ENCODE peak calls at places on chromosome 20, in seven cellular contexts. P is activated CD4-positive, CD25-positive, alpha-beta regulatory T cell; W is EL; H is stimulated activated CD4-positive, alpha-beta T cell treated with anti-CD3 and anti-CD28 coated beads, Interleukin-1b, Interleukin-23, amount 100 ng/mL, for 4 hours; G is MG63; M is ovary; I is naive B cell. F is an unnamed sample.
A peak's percentile ranks its signal among the peaks of the same experiment; 100 is the strongest.

GRCh38 chr20:46544576-46544975 is 5.9 kb downstream of the OCSTAMP start:
- DNase-seq in P (no peak), W (no peak), H (no peak), G (no peak), M (no peak), I (no peak), F (no peak)

GRCh38 chr20:31712112-31712553 is 10.5 kb downstream of the BCL2L1 start:
- DNase-seq in P (no peak), W (no peak), H (no peak), G (no peak), M (no peak), I (no peak), F (no peak)

GRCh38 chr20:56778765-56779195 is 149.7 kb downstream of the TFAP2C start:
- DNase-seq in P (no peak), W (no peak), H (no peak), G (peak; percentile 38), M (no peak), I (no peak), F (no peak)

GRCh38 chr20:50776122-50776795 is 18.6 kb upstream of the BCAS4 start:
- DNase-seq in P (no peak), W (no peak), H (no peak), G (no peak), M (no peak), I (no peak), F (no peak)

GRCh38 chr20:33649201-33649631 is 12.9 kb upstream of the C20orf144 start:
- DNase-seq in P (no peak), W (no peak), H (no peak), G (peak; percentile 89), M (peak; percentile 63), I (no peak), F (no peak)

GRCh38 chr20:12170406-12170805 is 252.7 kb downstream of the BTBD3 start:
- DNase-seq in P (no peak), W (no peak), H (no peak), G (no peak), M (no peak), I (no peak), F (no peak)

GRCh38 chr20:44646023-44646640 is 5.4 kb downstream of the ADA start:
- DNase-seq in P (no peak), W (no peak), H (no peak), G (no peak), M (no peak), I (no peak), F (peak; percentile 27)

GRCh38 chr20:4998160-4998651 is 3.1 kb downstream of the SLC23A2 start:
- DNase-seq in P (no peak), W (no peak), H (no peak), G (no peak), M (no peak), I (no peak), F (no peak)

F was measured in CD8-positive, alpha-beta T cell.